ENCODE peak calls at places on chromosomes 7 and 10, in eight cellular contexts. One of them, this sample, is unnamed.

GRCh38 chr7:92246363-92247101 is 758 bp downstream of the ANKIB1 start:
- DNase-seq in endothelial cell: peak
- DNase-seq in NB4: no peak
- DNase-seq in H1: no peak
- DNase-seq in dorsolateral prefrontal cortex: peak
- DNase-seq in breast epithelium: no peak
- DNase-seq in fibroblast of mammary gland: peak
- DNase-seq in activated B cell treated with CpG ODN at 0.5 μM for 24 hours: no peak
- DNase-seq in this sample: peak

GRCh38 chr10:76922666-76923065 is 714.9 kb downstream of the KCNMA1 start:
- DNase-seq in activated B cell treated with CpG ODN at 0.5 μM for 24 hours: no peak
- DNase-seq in breast epithelium: no peak
- DNase-seq in fibroblast of mammary gland: peak
- DNase-seq in NB4: no peak
- DNase-seq in dorsolateral prefrontal cortex: no peak
- DNase-seq in endothelial cell: no peak
- DNase-seq in H1: no peak
- DNase-seq in this sample: no peak

GRCh38 chr7:116929021-116929420 is 24.3 kb upstream of the ST7 start:
- DNase-seq in NB4: no peak
- DNase-seq in breast epithelium: no peak
- DNase-seq in activated B cell treated with CpG ODN at 0.5 μM for 24 hours: no peak
- DNase-seq in H1: no peak
- DNase-seq in fibroblast of mammary gland: no peak
- DNase-seq in endothelial cell: no peak
- DNase-seq in dorsolateral prefrontal cortex: no peak
- DNase-seq in this sample: no peak

GRCh38 chr10:112466802-112467201 is 19.8 kb downstream of the VTI1A start:
- DNase-seq in fibroblast of mammary gland: no peak
- DNase-seq in H1: no peak
- DNase-seq in endothelial cell: no peak
- DNase-seq in activated B cell treated with CpG ODN at 0.5 μM for 24 hours: no peak
- DNase-seq in NB4: no peak
- DNase-seq in breast epithelium: no peak
- DNase-seq in dorsolateral prefrontal cortex: no peak
- DNase-seq in this sample: no peak

GRCh38 chr7:25090374-25090773 is 34.7 kb downstream of the CYCS start:
- DNase-seq in dorsolateral prefrontal cortex: no peak
- DNase-seq in fibroblast of mammary gland: no peak
- DNase-seq in breast epithelium: no peak
- DNase-seq in NB4: no peak
- DNase-seq in activated B cell treated with CpG ODN at 0.5 μM for 24 hours: no peak
- DNase-seq in H1: no peak
- DNase-seq in endothelial cell: no peak
- DNase-seq in this sample: no peak

GRCh38 chr7:157615101-157615817 is 278.5 kb downstream of the DNAJB6 start:
- DNase-seq in fibroblast of mammary gland: peak
- DNase-seq in NB4: peak
- DNase-seq in H1: no peak
- DNase-seq in activated B cell treated with CpG ODN at 0.5 μM for 24 hours: no peak
- DNase-seq in endothelial cell: no peak
- DNase-seq in breast epithelium: peak
- DNase-seq in dorsolateral prefrontal cortex: peak
- DNase-seq in this sample: no peak

GRCh38 chr10:3068201-3068967 is 1.0 kb downstream of the PFKP start:
- DNase-seq in breast epithelium: peak
- DNase-seq in fibroblast of mammary gland: peak
- DNase-seq in H1: no peak
- DNase-seq in NB4: peak
- DNase-seq in dorsolateral prefrontal cortex: peak
- DNase-seq in activated B cell treated with CpG ODN at 0.5 μM for 24 hours: peak
- DNase-seq in endothelial cell: peak
- DNase-seq in this sample: peak

GRCh38 chr7:29976673-29977072 is 12.9 kb downstream of the SCRN1 start:
- DNase-seq in H1: no peak
- DNase-seq in endothelial cell: no peak
- DNase-seq in activated B cell treated with CpG ODN at 0.5 μM for 24 hours: no peak
- DNase-seq in dorsolateral prefrontal cortex: peak
- DNase-seq in fibroblast of mammary gland: no peak
- DNase-seq in NB4: no peak
- DNase-seq in breast epithelium: no peak
- DNase-seq in this sample: no peak

GRCh38 chr7:6057316-6058128 is 26.3 kb downstream of the ANKRD61 start:
- DNase-seq in dorsolateral prefrontal cortex: no peak
- DNase-seq in NB4: no peak
- DNase-seq in H1: no peak
- DNase-seq in endothelial cell: no peak
- DNase-seq in breast epithelium: no peak
- DNase-seq in activated B cell treated with CpG ODN at 0.5 μM for 24 hours: no peak
- DNase-seq in fibroblast of mammary gland: no peak
- DNase-seq in this sample: no peak

GRCh38 chr10:88881335-88881734 is 1.3 kb downstream of the STAMBPL1 start:
- DNase-seq in NB4: peak
- DNase-seq in breast epithelium: no peak
- DNase-seq in dorsolateral prefrontal cortex: no peak
- DNase-seq in H1: no peak
- DNase-seq in fibroblast of mammary gland: peak
- DNase-seq in endothelial cell: no peak
- DNase-seq in activated B cell treated with CpG ODN at 0.5 μM for 24 hours: no peak
- DNase-seq in this sample: no peak

GRCh38 chr7:123580406-123581161 is 21.0 kb upstream of the ASB15 start:
- DNase-seq in endothelial cell: no peak
- DNase-seq in fibroblast of mammary gland: peak
- DNase-seq in H1: no peak
- DNase-seq in activated B cell treated with CpG ODN at 0.5 μM for 24 hours: no peak
- DNase-seq in breast epithelium: no peak
- DNase-seq in NB4: peak
- DNase-seq in dorsolateral prefrontal cortex: no peak
- DNase-seq in this sample: no peak

GRCh38 chr7:22207724-22208225 is 149.2 kb downstream of the RAPGEF5 start:
- DNase-seq in H1: no peak
- DNase-seq in breast epithelium: no peak
- DNase-seq in fibroblast of mammary gland: no peak
- DNase-seq in dorsolateral prefrontal cortex: no peak
- DNase-seq in activated B cell treated with CpG ODN at 0.5 μM for 24 hours: no peak
- DNase-seq in endothelial cell: no peak
- DNase-seq in NB4: no peak
- DNase-seq in this sample: no peak

GRCh38 chr10:22251751-22252285 is 34.0 kb upstream of the EBLN1 start:
- DNase-seq in endothelial cell: peak
- DNase-seq in breast epithelium: peak
- DNase-seq in activated B cell treated with CpG ODN at 0.5 μM for 24 hours: peak
- DNase-seq in dorsolateral prefrontal cortex: peak
- DNase-seq in fibroblast of mammary gland: peak
- DNase-seq in H1: no peak
- DNase-seq in NB4: peak
- DNase-seq in this sample: peak
- TF ChIP-seq CTCF in endothelial cell: no peak
- TF ChIP-seq CTCF in breast epithelium: no peak
- TF ChIP-seq CTCF in activated B cell treated with CpG ODN at 0.5 μM for 24 hours: no peak
- TF ChIP-seq CTCF in dorsolateral prefrontal cortex: no peak
- TF ChIP-seq CTCF in fibroblast of mammary gland: no peak
- TF ChIP-seq CTCF in H1: no peak
- TF ChIP-seq CTCF in NB4: no peak
- TF ChIP-seq CTCF in this sample: no peak

GRCh38 chr10:53325073-53325472 is 552.5 kb upstream of the MBL2 start:
- DNase-seq in NB4: no peak
- DNase-seq in fibroblast of mammary gland: peak
- DNase-seq in activated B cell treated with CpG ODN at 0.5 μM for 24 hours: no peak
- DNase-seq in dorsolateral prefrontal cortex: no peak
- DNase-seq in H1: no peak
- DNase-seq in breast epithelium: no peak
- DNase-seq in endothelial cell: no peak
- DNase-seq in this sample: no peak
- TF ChIP-seq CTCF in NB4: no peak
- TF ChIP-seq CTCF in fibroblast of mammary gland: no peak
- TF ChIP-seq CTCF in activated B cell treated with CpG ODN at 0.5 μM for 24 hours: no peak
- TF ChIP-seq CTCF in dorsolateral prefrontal cortex: no peak
- TF ChIP-seq CTCF in H1: no peak
- TF ChIP-seq CTCF in breast epithelium: no peak
- TF ChIP-seq CTCF in endothelial cell: no peak
- TF ChIP-seq CTCF in this sample: no peak

DNA sequence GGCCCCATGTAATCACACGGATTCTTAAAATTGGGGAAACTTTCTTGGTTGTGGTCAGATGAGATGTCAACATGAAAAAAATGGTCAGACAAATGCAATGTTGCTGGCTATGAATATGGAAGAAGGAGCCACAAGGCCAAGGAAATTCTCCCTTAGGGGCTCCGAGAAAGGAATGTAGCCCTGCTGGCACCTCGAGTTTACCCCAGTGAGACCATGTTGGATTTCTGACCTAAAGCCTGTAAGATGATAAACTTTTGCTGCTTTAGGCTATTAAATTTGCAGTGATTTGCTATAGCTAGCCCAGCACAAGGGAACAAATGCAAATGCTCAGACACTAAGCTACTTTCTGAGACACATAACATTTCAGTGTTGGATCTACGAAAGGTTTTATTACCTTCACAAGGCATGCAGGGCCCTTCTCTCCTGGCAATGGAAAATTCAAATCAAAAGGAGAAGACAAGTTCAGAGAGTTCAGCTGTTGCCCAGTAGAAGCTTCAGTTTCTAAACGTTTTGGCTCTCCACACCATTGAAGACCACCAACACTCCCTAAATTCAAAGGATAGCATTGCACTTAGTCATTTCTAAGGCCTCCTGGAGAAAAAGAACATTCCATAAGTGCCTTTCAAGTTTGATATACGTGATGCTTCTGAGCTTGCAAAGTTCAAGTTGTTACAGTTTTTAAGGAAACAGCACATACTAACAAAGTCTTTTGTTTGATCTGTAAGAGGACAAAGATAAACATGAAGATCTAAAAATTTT is 23.4 kb downstream of the MCMBP start:
- DNase-seq in NB4: no peak
- DNase-seq in breast epithelium: no peak
- DNase-seq in fibroblast of mammary gland: no peak
- DNase-seq in activated B cell treated with CpG ODN at 0.5 μM for 24 hours: no peak
- DNase-seq in H1: no peak
- DNase-seq in dorsolateral prefrontal cortex: no peak
- DNase-seq in endothelial cell: no peak
- DNase-seq in this sample: no peak
- TF ChIP-seq CTCF in NB4: no peak
- TF ChIP-seq CTCF in breast epithelium: no peak
- TF ChIP-seq CTCF in fibroblast of mammary gland: no peak
- TF ChIP-seq CTCF in activated B cell treated with CpG ODN at 0.5 μM for 24 hours: no peak
- TF ChIP-seq CTCF in H1: no peak
- TF ChIP-seq CTCF in dorsolateral prefrontal cortex: no peak
- TF ChIP-seq CTCF in endothelial cell: no peak
- TF ChIP-seq CTCF in this sample: no peak

GRCh38 chr7:128210590-128211570 is 30.2 kb upstream of the LEP start:
- DNase-seq in fibroblast of mammary gland: no peak
- DNase-seq in dorsolateral prefrontal cortex: no peak
- DNase-seq in breast epithelium: no peak
- DNase-seq in endothelial cell: no peak
- DNase-seq in H1: no peak
- DNase-seq in NB4: no peak
- DNase-seq in activated B cell treated with CpG ODN at 0.5 μM for 24 hours: no peak
- DNase-seq in this sample: no peak

GRCh38 chr7:128207609-128208008 is 33.5 kb upstream of the LEP start:
- DNase-seq in fibroblast of mammary gland: no peak
- DNase-seq in H1: no peak
- DNase-seq in activated B cell treated with CpG ODN at 0.5 μM for 24 hours: no peak
- DNase-seq in NB4: no peak
- DNase-seq in endothelial cell: no peak
- DNase-seq in breast epithelium: no peak
- DNase-seq in dorsolateral prefrontal cortex: no peak
- DNase-seq in this sample: no peak

GRCh38 chr7:128211626-128212025 is 29.5 kb upstream of the LEP start:
- DNase-seq in H1: no peak
- DNase-seq in breast epithelium: no peak
- DNase-seq in endothelial cell: no peak
- DNase-seq in activated B cell treated with CpG ODN at 0.5 μM for 24 hours: no peak
- DNase-seq in dorsolateral prefrontal cortex: no peak
- DNase-seq in fibroblast of mammary gland: no peak
- DNase-seq in NB4: no peak
- DNase-seq in this sample: no peak

GRCh38 chr7:128209229-128210035 is 31.6 kb upstream of the LEP start:
- DNase-seq in breast epithelium: peak
- DNase-seq in dorsolateral prefrontal cortex: peak
- DNase-seq in NB4: peak
- DNase-seq in fibroblast of mammary gland: peak
- DNase-seq in activated B cell treated with CpG ODN at 0.5 μM for 24 hours: peak
- DNase-seq in endothelial cell: peak
- DNase-seq in H1: peak
- DNase-seq in this sample: peak

GRCh38 chr7:128210036-128210347 is 31.1 kb upstream of the LEP start:
- DNase-seq in fibroblast of mammary gland: no peak
- DNase-seq in activated B cell treated with CpG ODN at 0.5 μM for 24 hours: no peak
- DNase-seq in H1: no peak
- DNase-seq in breast epithelium: no peak
- DNase-seq in dorsolateral prefrontal cortex: no peak
- DNase-seq in NB4: no peak
- DNase-seq in endothelial cell: no peak
- DNase-seq in this sample: no peak
- TF ChIP-seq CTCF in fibroblast of mammary gland: no peak
- TF ChIP-seq CTCF in activated B cell treated with CpG ODN at 0.5 μM for 24 hours: no peak
- TF ChIP-seq CTCF in H1: no peak
- TF ChIP-seq CTCF in breast epithelium: no peak
- TF ChIP-seq CTCF in dorsolateral prefrontal cortex: no peak
- TF ChIP-seq CTCF in NB4: no peak
- TF ChIP-seq CTCF in endothelial cell: peak
- TF ChIP-seq CTCF in this sample: peak

GRCh38 chr7:99325597-99326407 is at the start of gene ARPC1A:
- DNase-seq in dorsolateral prefrontal cortex: peak
- DNase-seq in activated B cell treated with CpG ODN at 0.5 μM for 24 hours: peak
- DNase-seq in endothelial cell: peak
- DNase-seq in H1: peak
- DNase-seq in fibroblast of mammary gland: peak
- DNase-seq in NB4: peak
- DNase-seq in breast epithelium: peak
- DNase-seq in this sample: peak
- TF ChIP-seq CTCF in dorsolateral prefrontal cortex: peak
- TF ChIP-seq CTCF in activated B cell treated with CpG ODN at 0.5 μM for 24 hours: no peak
- TF ChIP-seq CTCF in endothelial cell: no peak
- TF ChIP-seq CTCF in H1: peak
- TF ChIP-seq CTCF in fibroblast of mammary gland: peak
- TF ChIP-seq CTCF in NB4: no peak
- TF ChIP-seq CTCF in breast epithelium: peak
- TF ChIP-seq CTCF in this sample: peak

DNA sequence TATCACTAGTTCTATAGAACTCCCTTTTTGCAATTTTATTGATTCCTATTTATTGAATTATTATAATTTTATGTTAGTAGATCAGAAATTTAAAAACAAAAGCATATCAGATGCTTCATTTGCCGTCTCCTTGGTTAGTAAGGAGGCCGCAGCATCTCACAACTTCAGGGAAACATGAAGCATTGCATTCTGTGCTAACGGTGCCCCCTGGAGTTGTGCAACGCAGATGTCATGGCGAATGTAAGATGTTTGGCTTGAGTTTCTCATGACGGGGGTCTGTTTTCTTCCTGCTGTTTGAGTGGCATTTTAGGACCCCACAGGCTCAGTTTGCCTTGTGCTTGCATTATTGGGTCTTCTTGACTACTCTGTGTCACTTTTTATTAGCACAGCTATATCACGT is 124.8 kb downstream of the CNNM2 start:
- DNase-seq in H1: no peak
- DNase-seq in endothelial cell: no peak
- DNase-seq in NB4: no peak
- DNase-seq in breast epithelium: no peak
- DNase-seq in fibroblast of mammary gland: no peak
- DNase-seq in activated B cell treated with CpG ODN at 0.5 μM for 24 hours: no peak
- DNase-seq in dorsolateral prefrontal cortex: no peak
- DNase-seq in this sample: no peak
- TF ChIP-seq CTCF in H1: peak
- TF ChIP-seq CTCF in endothelial cell: no peak
- TF ChIP-seq CTCF in NB4: no peak
- TF ChIP-seq CTCF in breast epithelium: no peak
- TF ChIP-seq CTCF in fibroblast of mammary gland: no peak
- TF ChIP-seq CTCF in activated B cell treated with CpG ODN at 0.5 μM for 24 hours: no peak
- TF ChIP-seq CTCF in dorsolateral prefrontal cortex: no peak
- TF ChIP-seq CTCF in this sample: no peak

This sample was measured in glutamatergic neuron.